ENCODE peak calls at places on chromosomes 2 and 18, in four cellular contexts. M, E, I and P are unnamed samples.

GRCh38 chr18:48934708-48935432 is 15.9 kb downstream of the SMAD7 start:
- DNase-seq in M (no peak), E (no peak), I (peak; percentile 84), P (peak; percentile 83)

GRCh38 chr2:20452551-20452950 is 5.7 kb downstream of the RHOB start:
- DNase-seq in M (no peak), E (no peak), I (no peak), P (no peak)

GRCh38 chr2:177031435-177032222 is 181.0 kb upstream of the HNRNPA3 start:
- DNase-seq in M (no peak), E (no peak), I (no peak), P (no peak)

GRCh38 chr18:712401-713134 is at the start of gene ENOSF1:
- DNase-seq in M (no peak), E (peak; percentile 38), I (peak; percentile 90), P (peak; percentile 94)

GRCh38 chr18:159037-159652 is 788 bp downstream of the USP14 start:
- DNase-seq in M (no peak), E (no peak), I (no peak), P (no peak)

GRCh38 chr2:234873828-234874173 is 78.0 kb upstream of the SH3BP4 start:
- DNase-seq in M (no peak), E (no peak), I (no peak), P (no peak)

GRCh38 chr2:32264422-32265149 is at the start of gene NLRC4:
- DNase-seq in M (no peak), E (no peak), I (no peak), P (no peak)

GRCh38 chr2:174901075-174901474 is 104.1 kb downstream of the CHN1 start:
- DNase-seq in M (no peak), E (no peak), I (no peak), P (no peak)

GRCh38 chr2:179051250-179051649 is 1.3 kb upstream of the CCDC141 start:
- DNase-seq in M (no peak), E (no peak), I (no peak), P (no peak)

GRCh38 chr18:32319084-32319483 is 129.2 kb downstream of the MEP1B start:
- DNase-seq in M (no peak), E (no peak), I (no peak), P (no peak)

GRCh38 chr2:16650287-16651249 is 15.1 kb downstream of the CYRIA start:
- DNase-seq in M (no peak), E (no peak), I (no peak), P (no peak)

GRCh38 chr2:199085201-199085750 is 372.5 kb downstream of the SATB2 start:
- DNase-seq in M (no peak), E (no peak), I (no peak), P (no peak)

GRCh38 chr18:44904768-44905167 is 224.1 kb downstream of the SETBP1 start:
- DNase-seq in M (no peak), E (no peak), I (no peak), P (no peak)

GRCh38 chr2:157787364-157787938 is 88.7 kb downstream of the ACVR1 start:
- DNase-seq in M (no peak), E (no peak), I (no peak), P (no peak)

GRCh38 chr2:219418570-219419189 is 503 bp downstream of the DES start:
- DNase-seq in M (no peak), E (no peak), I (no peak), P (peak; percentile 70)

GRCh38 chr18:48994044-48994651 is 43.4 kb upstream of the SMAD7 start:
- DNase-seq in M (peak; percentile 69), E (no peak), I (peak; percentile 46), P (peak; percentile 56)

GRCh38 chr18:59787998-59788875 is 91.0 kb upstream of the CCBE1 start:
- DNase-seq in M (peak; percentile 54), E (no peak), I (no peak), P (no peak)

GRCh38 chr18:21979171-21979560 is 190.2 kb upstream of the GATA6 start:
- DNase-seq in M (no peak), E (no peak), I (no peak), P (no peak)

GRCh38 chr2:67626656-67627055 is 229.5 kb downstream of the ETAA1 start:
- DNase-seq in M (no peak), E (no peak), I (no peak), P (no peak)

GRCh38 chr18:57352761-57353136 is 392 bp downstream of the ST8SIA3 start:
- DNase-seq in M (no peak), E (no peak), I (no peak), P (no peak)

GRCh38 chr2:57218206-57218605 is 828.4 kb upstream of the VRK2 start:
- DNase-seq in M (no peak), E (no peak), I (peak; percentile 70), P (no peak)

DNA sequence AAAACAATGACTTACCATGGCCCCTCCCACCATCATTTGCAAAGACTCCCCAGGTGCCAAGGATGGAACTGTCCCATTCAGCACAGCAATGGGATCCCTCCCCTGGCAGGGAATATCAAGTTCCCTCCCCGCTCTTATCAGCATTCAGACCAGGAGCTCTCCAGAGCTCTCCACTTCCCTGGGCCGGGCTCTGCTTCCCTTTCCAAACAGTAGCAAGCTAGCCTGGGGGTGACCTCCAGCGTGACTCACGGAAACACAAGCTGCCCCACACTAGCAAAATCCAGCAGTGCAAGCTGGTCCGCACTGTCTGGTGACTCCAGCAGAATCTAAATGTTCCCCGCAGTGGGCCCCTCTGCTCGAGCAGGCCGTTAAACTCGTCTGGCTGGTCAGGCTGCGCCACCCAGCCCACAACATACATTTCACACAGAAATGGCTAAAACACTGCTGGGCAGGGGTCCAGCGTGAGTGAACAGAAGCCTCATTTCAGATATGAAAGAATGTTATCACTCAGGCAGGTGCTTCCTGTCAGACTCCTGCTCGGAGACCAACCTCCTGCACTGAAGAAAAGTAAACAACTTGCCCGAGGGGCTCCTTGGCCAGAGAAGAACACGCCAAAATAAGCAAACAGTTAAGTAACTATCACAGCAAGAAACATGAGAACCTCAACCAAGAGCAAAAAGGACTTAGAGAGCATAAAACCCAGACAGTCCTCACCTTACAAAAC is 33.9 kb downstream of the STAT1 start:
- DNase-seq in M (peak; percentile 31), E (no peak), I (peak; percentile 84), P (peak; percentile 61)
- H3K36me3 ChIP-seq in M (peaks cover 4% of the 10 kb centered on the region), E (peaks cover 67% of the 10 kb centered on the region), I (no peaks in the 10 kb centered on the region), P (peaks cover 98% of the 10 kb centered on the region)

GRCh38 chr2:237806334-237806733 is 7.8 kb downstream of the RBM44 start:
- DNase-seq in M (no peak), E (no peak), I (no peak), P (no peak)
- H3K36me3 ChIP-seq in M (no peaks in the 10 kb centered on the region), E (no peaks in the 10 kb centered on the region), I (no peaks in the 10 kb centered on the region), P (no peaks in the 10 kb centered on the region)

DNA sequence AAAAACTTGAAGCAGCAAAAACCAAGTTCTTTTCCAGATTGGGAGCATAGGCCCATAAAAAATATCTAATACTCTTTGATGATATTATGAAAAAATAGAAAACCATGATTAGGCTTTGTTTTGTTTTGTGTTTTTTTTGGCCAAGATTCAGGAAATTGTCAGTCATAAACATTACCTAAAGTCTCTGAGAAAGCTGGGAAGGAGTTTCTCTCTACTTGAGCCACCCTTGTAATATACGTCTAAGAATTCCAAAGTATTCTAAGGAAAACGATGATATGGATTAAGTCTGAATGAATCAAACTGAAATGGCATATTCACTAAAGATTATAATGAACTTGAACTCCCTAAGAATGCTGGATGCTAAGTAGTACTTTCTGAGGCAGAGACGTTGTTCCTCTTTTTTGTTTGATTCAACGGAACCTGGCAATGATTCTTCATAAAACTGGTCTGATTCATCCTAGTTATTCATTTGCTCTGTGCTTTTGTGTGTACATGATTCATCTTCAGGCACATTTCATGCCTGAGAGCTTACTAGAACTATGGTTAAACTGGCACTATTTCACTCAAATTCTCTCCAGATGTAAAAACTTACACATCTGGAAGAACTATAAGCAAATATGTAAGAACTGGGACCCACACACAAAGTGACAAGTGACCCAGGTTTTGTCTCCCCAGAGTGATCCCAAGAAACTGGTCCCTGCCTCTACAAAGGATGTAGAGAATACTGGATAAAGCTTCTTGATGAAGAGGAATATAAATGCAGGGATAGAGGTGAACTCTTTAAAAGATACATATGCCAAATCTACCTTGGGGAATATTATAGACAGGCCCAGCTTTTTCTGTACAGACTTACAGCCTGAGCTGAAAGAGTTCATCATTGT is 159.7 kb downstream of the DOCK10 start:
- DNase-seq in M (peak; percentile 93), E (no peak), I (no peak), P (no peak)
- H3K36me3 ChIP-seq in M (no peaks in the 10 kb centered on the region), E (no peaks in the 10 kb centered on the region), I (no peaks in the 10 kb centered on the region), P (no peaks in the 10 kb centered on the region)

GRCh38 chr2:3472296-3472695 is 47.0 kb downstream of the ADI1 start:
- DNase-seq in M (no peak), E (no peak), I (no peak), P (no peak)
- H3K36me3 ChIP-seq in M (peaks cover 1% of the 10 kb centered on the region), E (no peaks in the 10 kb centered on the region), I (no peaks in the 10 kb centered on the region), P (no peaks in the 10 kb centered on the region)

GRCh38 chr2:240722796-240723735 is 31.4 kb downstream of the AQP12A start:
- DNase-seq in M (no peak), E (no peak), I (no peak), P (no peak)
- H3K36me3 ChIP-seq in M (no peaks in the 10 kb centered on the region), E (no peaks in the 10 kb centered on the region), I (no peaks in the 10 kb centered on the region), P (no peaks in the 10 kb centered on the region)

DNA sequence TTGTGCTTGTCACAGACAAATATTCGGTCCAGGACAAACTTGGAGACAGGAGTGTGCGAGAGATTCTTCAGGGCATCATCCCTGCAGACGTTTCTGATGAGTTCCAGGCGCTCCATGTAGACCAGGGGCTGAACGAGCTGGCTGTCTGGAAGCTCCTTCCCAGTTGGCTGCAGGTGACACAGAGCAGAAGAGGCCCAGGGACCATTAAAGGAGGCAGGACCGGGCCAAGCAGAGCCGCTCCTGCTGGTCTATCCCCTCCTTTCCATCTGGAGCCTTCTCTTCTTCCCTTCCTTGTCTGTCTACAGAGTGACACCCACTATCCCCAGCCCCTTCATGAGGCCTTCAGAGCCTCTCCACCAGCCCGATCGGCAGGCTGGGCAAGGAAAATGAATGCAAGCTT is 19.5 kb downstream of the CHST10 start:
- DNase-seq in M (no peak), E (no peak), I (no peak), P (no peak)
- H3K36me3 ChIP-seq in M (no peaks in the 10 kb centered on the region), E (no peaks in the 10 kb centered on the region), I (no peaks in the 10 kb centered on the region), P (no peaks in the 10 kb centered on the region)

DNA sequence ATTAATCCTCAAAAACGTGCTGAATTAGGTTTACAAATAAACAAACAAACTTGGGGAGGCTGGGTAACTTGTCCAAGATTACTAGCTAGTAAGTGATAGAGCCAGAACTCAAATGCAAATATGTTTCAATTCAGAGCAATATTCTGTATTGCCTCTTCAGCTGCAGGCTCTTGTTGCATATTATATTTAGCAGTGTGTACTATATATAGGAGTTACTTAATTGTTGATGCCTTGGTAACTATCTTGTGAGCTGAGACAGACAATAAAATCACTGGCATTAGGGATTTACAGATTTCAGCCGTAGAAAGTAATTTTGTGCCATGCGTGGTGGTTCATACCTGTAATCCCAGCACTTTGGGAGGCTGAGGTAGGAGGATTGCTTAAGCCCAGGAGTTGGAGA is 10.2 kb upstream of the ANKRD12 start:
- DNase-seq in M (no peak), E (no peak), I (no peak), P (no peak)
- H3K36me3 ChIP-seq in M (peaks cover 1% of the 10 kb centered on the region), E (peaks cover 53% of the 10 kb centered on the region), I (no peaks in the 10 kb centered on the region), P (peaks cover 73% of the 10 kb centered on the region)

GRCh38 chr2:216117566-216117965 is 8.4 kb downstream of the XRCC5 start:
- DNase-seq in M (no peak), E (no peak), I (no peak), P (no peak)
- H3K36me3 ChIP-seq in M (peaks cover 2% of the 10 kb centered on the region), E (peaks cover 82% of the 10 kb centered on the region), I (no peaks in the 10 kb centered on the region), P (peaks cover 12% of the 10 kb centered on the region)